ENCODE peak calls at places on chromosomes 16 and 17, in five cellular contexts. B is A673, Y is upper lobe of right lung, E is heart left ventricle, R is tibial artery. L is an unnamed sample. For H3K27me3, the result is how much of the 10 kb centered on the place peaks cover.

GRCh38 chr17:57870283-57870635 is 20.4 kb upstream of the MRPS23 start:
- DNase-seq in B (no peak), Y (no peak), E (no peak), R (no peak), L (no peak)

GRCh38 chr17:49349535-49349934 is 12.5 kb downstream of the ZNF652 start:
- DNase-seq in B (peak), Y (no peak), E (no peak), R (no peak), L (no peak)

GRCh38 chr16:89277049-89277448 is 59.5 kb downstream of the ZNF778 start:
- DNase-seq in B (no peak), Y (no peak), E (no peak), R (no peak), L (no peak)

GRCh38 chr17:14919049-14919545 is 346.0 kb downstream of the PMP22 start:
- DNase-seq in B (no peak), Y (no peak), E (no peak), R (no peak), L (no peak)

GRCh38 chr17:77968788-77969187 is 10.3 kb downstream of the TNRC6C start:
- DNase-seq in B (no peak), Y (no peak), E (no peak), R (no peak), L (no peak)

GRCh38 chr16:1088295-1089170 is 7.5 kb downstream of the C1QTNF8 start:
- DNase-seq in B (no peak), Y (no peak), E (no peak), R (no peak), L (peak)

GRCh38 chr17:61423967-61424649 is 24.5 kb downstream of the TBX2 start:
- DNase-seq in B (no peak), Y (no peak), E (no peak), R (no peak), L (no peak)

GRCh38 chr17:44355642-44356099 is 8.0 kb downstream of the FAM171A2 start:
- DNase-seq in B (no peak), Y (no peak), E (no peak), R (no peak), L (no peak)

GRCh38 chr16:82280867-82281266 is 110.8 kb upstream of the MPHOSPH6 start:
- DNase-seq in B (no peak), Y (no peak), E (no peak), R (no peak), L (no peak)

GRCh38 chr16:67399218-67399733 is 6.0 kb upstream of the TPPP3 start:
- DNase-seq in B (peak), Y (peak), E (peak), R (no peak), L (peak)

GRCh38 chr17:31915456-31916100 is 14.1 kb upstream of the UTP6 start:
- DNase-seq in B (no peak), Y (no peak), E (no peak), R (no peak), L (no peak)

GRCh38 chr16:70573451-70574121 is 50.0 kb downstream of the SF3B3 start:
- DNase-seq in B (peak), Y (no peak), E (peak), R (peak), L (no peak)

GRCh38 chr17:81713004-81713555 is 996 bp downstream of the SLC25A10 start:
- DNase-seq in B (no peak), Y (no peak), E (no peak), R (no peak), L (no peak)

GRCh38 chr17:16817201-16817600 is 127.2 kb downstream of the CCDC144A start:
- DNase-seq in B (no peak), Y (no peak), E (no peak), R (no peak), L (no peak)

GRCh38 chr16:48592839-48593429 is 17.0 kb downstream of the N4BP1 start:
- DNase-seq in B (no peak), Y (no peak), E (no peak), R (no peak), L (no peak)

GRCh38 chr16:73326770-73327470 is 279.0 kb upstream of the ZFHX3 start:
- DNase-seq in B (no peak), Y (no peak), E (no peak), R (no peak), L (no peak)
- H3K4me3 ChIP-seq in B (no peak), Y (no peak), E (no peak), R (no peak), L (no peak)

GRCh38 chr16:71622088-71622487 is 3.9 kb upstream of the MARVELD3 start:
- DNase-seq in B (no peak), Y (no peak), E (no peak), R (no peak), L (no peak)
- H3K27me3 ChIP-seq in B (under half), Y (under half), E (under half), R (under half), L (under half)

GRCh38 chr17:40098846-40099626 is 1.4 kb downstream of the NR1D1 start:
- DNase-seq in B (peak), Y (peak), E (peak), R (peak), L (peak)

GRCh38 chr17:40095356-40095943 is 4.9 kb downstream of the NR1D1 start:
- DNase-seq in B (no peak), Y (no peak), E (peak), R (no peak), L (no peak)

GRCh38 chr17:40097931-40098845 is 2.2 kb downstream of the NR1D1 start:
- DNase-seq in B (no peak), Y (peak), E (peak), R (peak), L (peak)

GRCh38 chr17:40095944-40096791 is 4.2 kb downstream of the NR1D1 start:
- DNase-seq in B (no peak), Y (no peak), E (peak), R (peak), L (peak)

GRCh38 chr17:40097087-40097486 is 3.3 kb downstream of the NR1D1 start:
- DNase-seq in B (no peak), Y (no peak), E (no peak), R (no peak), L (no peak)
- H3K4me3 ChIP-seq in B (no peak), Y (peak), E (no peak), R (peak), L (no peak)

GRCh38 chr16:57798953-57799618 is 3.2 kb downstream of the KIFC3 start:
- DNase-seq in B (no peak), Y (no peak), E (peak), R (no peak), L (no peak)

GRCh38 chr16:57798267-57798810 is 4.0 kb downstream of the KIFC3 start:
- DNase-seq in B (peak), Y (no peak), E (no peak), R (no peak), L (no peak)

GRCh38 chr16:57801098-57801855 is 1.0 kb downstream of the KIFC3 start:
- DNase-seq in B (no peak), Y (no peak), E (peak), R (no peak), L (no peak)

GRCh38 chr16:57800213-57801097 is 1.8 kb downstream of the KIFC3 start:
- DNase-seq in B (no peak), Y (no peak), E (peak), R (no peak), L (no peak)

GRCh38 chr16:57799619-57800212 is 2.6 kb downstream of the KIFC3 start:
- DNase-seq in B (peak), Y (no peak), E (no peak), R (no peak), L (no peak)
- H3K27me3 ChIP-seq in B (under half), Y (under half), E (under half), R (under half), L (under half)

L was measured in colonic mucosa.